ENCODE peak calls at places on chromosome 4, in eight cellular contexts. E is SK-N-SH, J is upper lobe of left lung, N is WERI-Rb-1, F is H1, Z is sigmoid colon, P is breast epithelium, D is lung. L is an unnamed sample.

GRCh38 chr4:182875471-182875870 is 41.7 kb downstream of the DCTD start:
- DNase-seq in E (no peak), J (peak; percentile 15), N (no peak), F (no peak), Z (peak; percentile 37), P (no peak), D (no peak), L (no peak)

GRCh38 chr4:152500798-152501434 is 35.0 kb downstream of the FBXW7 start:
- DNase-seq in E (peak; percentile 34), J (no peak), N (peak; percentile 69), F (peak; percentile 27), Z (no peak), P (no peak), D (peak; percentile 63), L (no peak)

GRCh38 chr4:4456351-4456750 is 69.4 kb downstream of the NSG1 start:
- DNase-seq in E (peak; percentile 24), J (no peak), N (no peak), F (no peak), Z (no peak), P (no peak), D (no peak), L (no peak)

GRCh38 chr4:172942840-172943239 is 225.8 kb upstream of the GALNT7 start:
- DNase-seq in E (no peak), J (no peak), N (no peak), F (no peak), Z (no peak), P (no peak), D (no peak), L (no peak)

GRCh38 chr4:5101571-5101970 is 50.3 kb downstream of the STK32B start:
- DNase-seq in E (no peak), J (no peak), N (no peak), F (no peak), Z (no peak), P (no peak), D (no peak), L (no peak)

GRCh38 chr4:79454656-79455055 is 46.6 kb upstream of the GK2 start:
- DNase-seq in E (no peak), J (no peak), N (no peak), F (no peak), Z (no peak), P (no peak), D (no peak), L (no peak)

GRCh38 chr4:127055349-127055748 is 577.4 kb upstream of the INTU start:
- DNase-seq in E (no peak), J (no peak), N (no peak), F (no peak), Z (no peak), P (no peak), D (no peak), L (no peak)

GRCh38 chr4:24514808-24515207 is 69.5 kb downstream of the DHX15 start:
- DNase-seq in E (peak; percentile 18), J (no peak), N (no peak), F (no peak), Z (no peak), P (no peak), D (no peak), L (no peak)

GRCh38 chr4:7427326-7428260 is 7.1 kb downstream of the PSAPL1 start:
- DNase-seq in E (peak; percentile 17), J (peak; percentile 17), N (peak; percentile 4), F (no peak), Z (peak; percentile 53), P (peak; percentile 40), D (no peak), L (peak; percentile 9)

GRCh38 chr4:128776794-128777216 is 32.7 kb upstream of the JADE1 start:
- DNase-seq in E (no peak), J (peak; percentile 88), N (no peak), F (no peak), Z (peak; percentile 73), P (no peak), D (peak; percentile 89), L (no peak)

GRCh38 chr4:124530464-124531077 is 182.0 kb downstream of the ANKRD50 start:
- DNase-seq in E (no peak), J (no peak), N (no peak), F (no peak), Z (no peak), P (no peak), D (no peak), L (no peak)

GRCh38 chr4:173345648-173346047 is 11.5 kb upstream of the HMGB2 start:
- DNase-seq in E (no peak), J (no peak), N (no peak), F (no peak), Z (no peak), P (no peak), D (no peak), L (no peak)

GRCh38 chr4:127509155-127509554 is 123.6 kb upstream of the INTU start:
- DNase-seq in E (no peak), J (no peak), N (no peak), F (no peak), Z (no peak), P (no peak), D (no peak), L (no peak)

GRCh38 chr4:155675709-155676429 is 9.2 kb downstream of the GUCY1A1 start:
- DNase-seq in E (no peak), J (no peak), N (no peak), F (no peak), Z (no peak), P (no peak), D (no peak), L (no peak)

GRCh38 chr4:41214158-41215146 is at the start of gene APBB2:
- DNase-seq in E (peak; percentile 98), J (peak; percentile 92), N (peak; percentile 98), F (peak; percentile 95), Z (peak; percentile 98), P (peak; percentile 94), D (peak; percentile 95), L (peak; percentile 74)

GRCh38 chr4:176767183-176767582 is 25.5 kb downstream of the VEGFC start:
- DNase-seq in E (no peak), J (no peak), N (no peak), F (no peak), Z (no peak), P (no peak), D (no peak), L (no peak)

GRCh38 chr4:145939241-145939640 is 618 bp upstream of the ZNF827 start:
- DNase-seq in E (no peak), J (no peak), N (no peak), F (no peak), Z (no peak), P (no peak), D (no peak), L (no peak)

GRCh38 chr4:136811496-136812077 is 720.7 kb downstream of the PCDH18 start:
- DNase-seq in E (no peak), J (no peak), N (no peak), F (no peak), Z (no peak), P (no peak), D (no peak), L (no peak)

GRCh38 chr4:99405433-99406115 is 29.6 kb downstream of the ADH7 start:
- DNase-seq in E (peak; percentile 24), J (peak; percentile 44), N (peak; percentile 74), F (peak; percentile 21), Z (peak; percentile 87), P (no peak), D (peak; percentile 74), L (no peak)

GRCh38 chr4:17811078-17811603 is 362 bp downstream of the NCAPG start:
- DNase-seq in E (no peak), J (no peak), N (peak; percentile 42), F (no peak), Z (no peak), P (no peak), D (peak; percentile 31), L (no peak)
- TF ChIP-seq CTCF in E (no peak), J (no peak), N (no peak), F (no peak), Z (no peak), P (no peak), D (no peak), L (no peak)

DNA sequence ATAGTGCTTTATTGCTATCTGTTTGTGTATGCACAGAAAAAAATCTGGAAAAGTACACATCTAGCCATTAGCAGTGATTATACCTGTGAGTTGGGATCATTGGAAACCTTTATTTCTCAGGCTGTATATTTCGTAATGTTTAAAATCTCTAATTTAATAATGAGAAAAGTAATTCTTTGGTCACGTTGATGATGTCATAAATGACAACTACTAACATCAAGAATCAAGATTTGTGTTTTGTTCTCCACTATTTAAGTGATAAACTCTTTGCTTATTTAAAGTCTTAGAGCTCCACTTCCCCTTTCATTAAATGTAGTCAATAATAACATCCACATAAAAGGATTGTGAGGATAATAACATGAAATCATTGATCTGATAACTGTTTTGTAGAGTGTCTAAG is 126.2 kb downstream of the TMA16 start:
- DNase-seq in E (no peak), J (no peak), N (no peak), F (no peak), Z (no peak), P (no peak), D (no peak), L (no peak)
- TF ChIP-seq CTCF in E (no peak), J (no peak), N (no peak), F (no peak), Z (no peak), P (no peak), D (no peak), L (no peak)

GRCh38 chr4:15003891-15004700 is 1.8 kb downstream of the CPEB2 start:
- DNase-seq in E (peak; percentile 67), J (peak; percentile 52), N (peak; percentile 45), F (no peak), Z (peak; percentile 72), P (no peak), D (peak; percentile 38), L (no peak)
- TF ChIP-seq CTCF in E (no peak), J (no peak), N (no peak), F (no peak), Z (no peak), P (no peak), D (no peak), L (no peak)

GRCh38 chr4:101594588-101594987 is 195.9 kb upstream of the BANK1 start:
- DNase-seq in E (no peak), J (no peak), N (no peak), F (no peak), Z (no peak), P (no peak), D (no peak), L (no peak)

GRCh38 chr4:101600287-101600686 is 190.2 kb upstream of the BANK1 start:
- DNase-seq in E (no peak), J (no peak), N (no peak), F (no peak), Z (no peak), P (no peak), D (no peak), L (no peak)

GRCh38 chr4:101599620-101600019 is 190.9 kb upstream of the BANK1 start:
- DNase-seq in E (no peak), J (no peak), N (no peak), F (no peak), Z (no peak), P (no peak), D (no peak), L (no peak)

GRCh38 chr4:101596786-101597185 is 193.7 kb upstream of the BANK1 start:
- DNase-seq in E (no peak), J (no peak), N (no peak), F (no peak), Z (no peak), P (no peak), D (no peak), L (no peak)

DNA sequence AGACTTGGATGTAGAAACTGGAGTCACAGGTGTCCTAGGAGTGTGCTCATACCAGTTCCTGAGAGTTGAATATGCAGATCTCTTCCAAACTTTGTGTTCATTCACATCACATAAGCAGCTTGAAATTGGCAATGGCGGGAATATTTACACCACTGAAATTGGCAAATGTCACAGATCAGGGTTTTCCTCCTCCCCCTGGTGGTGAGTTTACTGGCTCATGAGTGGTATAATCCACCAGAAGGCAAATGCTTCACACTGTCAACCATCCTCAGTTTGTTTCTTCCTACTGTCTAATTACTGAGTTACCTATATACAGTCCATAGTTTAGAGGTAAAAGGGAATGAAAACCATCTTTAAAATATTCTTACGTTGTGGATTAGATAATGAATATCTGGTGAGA is 193.3 kb upstream of the BANK1 start:
- DNase-seq in E (no peak), J (no peak), N (peak; percentile 24), F (no peak), Z (no peak), P (no peak), D (no peak), L (no peak)
- TF ChIP-seq CTCF in E (peak; percentile 27), J (no peak), N (peak; percentile 65), F (peak; percentile 48), Z (no peak), P (no peak), D (no peak), L (peak; percentile 2)